ENCODE peak calls at places on chromosomes 16 and 17, in eight cellular contexts. A is GM12864, E is fibroblast of the aortic adventitia, H is OCI-LY7, D is mucosa of descending colon, G is colonic mucosa, O is fibroblast of mammary gland, M is lower leg skin. C is an unnamed sample.

GRCh38 chr17:13721705-13722104 is 120.0 kb upstream of the HS3ST3A1 start:
- DNase-seq in A (no peak), E (no peak), H (no peak), D (no peak), G (no peak), O (no peak), M (no peak), C (no peak)

GRCh38 chr17:28193241-28193640 is 125.8 kb upstream of the TMEM97 start:
- DNase-seq in A (no peak), E (no peak), H (no peak), D (no peak), G (peak), O (no peak), M (peak), C (no peak)

GRCh38 chr17:48012151-48012520 is 25.5 kb downstream of the COPZ2 start:
- DNase-seq in A (no peak), E (no peak), H (peak), D (peak), G (no peak), O (no peak), M (no peak), C (no peak)

GRCh38 chr16:11734653-11735043 is 8.0 kb downstream of the TXNDC11 start:
- DNase-seq in A (no peak), E (no peak), H (no peak), D (no peak), G (no peak), O (no peak), M (peak), C (no peak)

GRCh38 chr16:50183316-50183715 is 30.2 kb downstream of the TENT4B start:
- DNase-seq in A (no peak), E (peak), H (no peak), D (no peak), G (no peak), O (peak), M (no peak), C (no peak)

GRCh38 chr16:27639588-27640276 is 89.8 kb downstream of the KATNIP start:
- DNase-seq in A (peak), E (peak), H (peak), D (no peak), G (peak), O (peak), M (no peak), C (peak)

GRCh38 chr16:11072420-11073153 is 128.2 kb downstream of the CLEC16A start:
- DNase-seq in A (no peak), E (no peak), H (no peak), D (no peak), G (no peak), O (peak), M (no peak), C (no peak)

GRCh38 chr17:80146121-80147034 is 550 bp downstream of the EIF4A3 start:
- DNase-seq in A (no peak), E (peak), H (peak), D (peak), G (peak), O (no peak), M (peak), C (no peak)

GRCh38 chr17:48558057-48558456 is 13.1 kb upstream of the HOXB2 start:
- DNase-seq in A (no peak), E (no peak), H (no peak), D (no peak), G (no peak), O (no peak), M (no peak), C (no peak)

GRCh38 chr17:39742856-39743436 is 5.2 kb downstream of the GRB7 start:
- DNase-seq in A (no peak), E (no peak), H (no peak), D (no peak), G (no peak), O (no peak), M (no peak), C (no peak)

GRCh38 chr16:86951831-86952598 is 365.2 kb downstream of the C16orf95 start:
- DNase-seq in A (no peak), E (peak), H (no peak), D (no peak), G (no peak), O (peak), M (no peak), C (peak)

GRCh38 chr16:87602005-87602790 is at the start of gene JPH3:
- DNase-seq in A (no peak), E (no peak), H (no peak), D (no peak), G (no peak), O (no peak), M (no peak), C (peak)

GRCh38 chr17:27651411-27652345 is 20.7 kb downstream of the LGALS9 start:
- DNase-seq in A (no peak), E (peak), H (peak), D (no peak), G (peak), O (peak), M (peak), C (peak)

GRCh38 chr17:67229109-67229991 is 15.6 kb downstream of the HELZ start:
- DNase-seq in A (no peak), E (no peak), H (no peak), D (no peak), G (no peak), O (no peak), M (no peak), C (no peak)

GRCh38 chr17:44331249-44331760 is 6.7 kb upstream of the SLC25A39 start:
- DNase-seq in A (no peak), E (peak), H (peak), D (no peak), G (peak), O (peak), M (peak), C (no peak)

GRCh38 chr17:46727572-46728348 is 90.7 kb downstream of the WNT3 start:
- DNase-seq in A (no peak), E (peak), H (no peak), D (no peak), G (no peak), O (peak), M (no peak), C (peak)

GRCh38 chr17:51487947-51488346 is 227.6 kb downstream of the UTP18 start:
- DNase-seq in A (no peak), E (no peak), H (peak), D (no peak), G (no peak), O (no peak), M (no peak), C (no peak)

GRCh38 chr17:2982854-2983636 is 80.4 kb downstream of the OR1D5 start:
- DNase-seq in A (no peak), E (peak), H (no peak), D (peak), G (peak), O (peak), M (peak), C (peak)

GRCh38 chr17:2980904-2981246 is 82.5 kb downstream of the OR1D5 start:
- DNase-seq in A (no peak), E (no peak), H (no peak), D (no peak), G (no peak), O (no peak), M (peak), C (no peak)

GRCh38 chr17:2977157-2977556 is 86.2 kb downstream of the OR1D5 start:
- DNase-seq in A (no peak), E (no peak), H (no peak), D (no peak), G (no peak), O (peak), M (peak), C (peak)

GRCh38 chr17:2980211-2980903 is 83.0 kb downstream of the OR1D5 start:
- DNase-seq in A (no peak), E (no peak), H (no peak), D (no peak), G (no peak), O (no peak), M (no peak), C (no peak)

DNA sequence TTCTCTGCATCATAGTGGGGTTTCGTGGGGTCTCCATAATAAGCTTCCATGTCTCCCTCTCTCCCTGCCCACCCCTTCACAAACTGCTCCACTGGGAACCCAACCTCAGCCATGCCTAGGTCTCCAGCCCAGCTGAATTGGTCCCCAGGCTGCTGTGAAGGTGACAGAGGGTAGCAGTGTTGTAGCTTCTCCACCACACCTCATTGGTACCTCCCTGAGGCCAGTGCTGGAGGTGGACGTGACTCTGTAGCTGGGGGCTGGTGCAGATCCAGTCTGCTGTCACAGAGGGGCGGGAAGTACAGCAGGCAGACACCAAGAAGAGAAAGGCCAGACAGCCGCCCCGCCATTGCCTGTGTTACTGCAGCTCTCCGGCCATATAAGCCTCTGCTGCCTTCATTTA is 82.1 kb downstream of the OR1D5 start:
- DNase-seq in A (no peak), E (no peak), H (no peak), D (no peak), G (no peak), O (no peak), M (peak), C (no peak)
- H3K4me3 ChIP-seq in A (no peak), E (no peak), H (no peak), D (no peak), G (no peak), O (no peak), M (no peak), C (no peak)

GRCh38 chr16:58665200-58665599 is 19.4 kb downstream of the SLC38A7 start:
- DNase-seq in A (no peak), E (no peak), H (no peak), D (no peak), G (no peak), O (no peak), M (no peak), C (no peak)

GRCh38 chr16:58670177-58670576 is 14.4 kb downstream of the SLC38A7 start:
- DNase-seq in A (no peak), E (no peak), H (no peak), D (peak), G (no peak), O (no peak), M (no peak), C (no peak)

DNA sequence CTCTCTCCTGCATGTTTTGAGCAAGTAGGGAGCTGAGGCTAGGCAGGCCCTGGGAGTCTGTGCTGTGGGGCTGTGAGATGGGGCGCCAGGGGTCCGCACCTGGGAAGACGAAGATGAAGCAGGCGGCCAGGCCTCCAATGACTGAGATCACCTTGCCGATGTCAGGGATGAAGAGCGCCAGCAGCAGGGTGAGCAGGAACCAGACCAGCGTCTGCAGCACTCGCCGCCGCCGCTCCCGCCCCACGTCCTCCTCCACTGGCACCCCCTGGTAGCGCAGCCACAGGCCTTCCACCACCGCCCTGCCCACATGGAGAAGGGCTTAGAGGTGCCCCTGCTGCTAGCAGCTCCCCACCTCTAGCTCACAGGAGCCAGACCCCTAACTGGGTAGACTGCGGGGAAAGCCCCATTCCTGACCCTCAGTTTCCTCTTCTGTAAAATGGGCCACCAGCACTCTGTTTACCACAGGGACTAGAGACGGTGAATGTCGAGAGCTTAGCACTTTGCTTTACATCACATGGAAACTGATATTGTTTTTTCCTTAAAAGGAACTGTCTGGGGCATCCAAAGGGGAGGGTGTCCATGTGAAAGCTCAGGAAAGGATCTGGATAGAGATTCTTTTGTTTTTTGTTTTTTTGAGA is 13.5 kb downstream of the SLC38A7 start:
- DNase-seq in A (no peak), E (no peak), H (no peak), D (peak), G (no peak), O (no peak), M (no peak), C (no peak)
- H3K4me3 ChIP-seq in A (no peak), E (no peak), H (no peak), D (no peak), G (no peak), O (no peak), M (no peak), C (no peak)

GRCh38 chr17:81489986-81490598 is 22.5 kb downstream of the ACTG1 start:
- DNase-seq in A (no peak), E (no peak), H (no peak), D (no peak), G (no peak), O (no peak), M (no peak), C (no peak)

GRCh38 chr17:81489012-81489968 is 23.3 kb downstream of the ACTG1 start:
- DNase-seq in A (no peak), E (no peak), H (no peak), D (no peak), G (no peak), O (no peak), M (no peak), C (no peak)

GRCh38 chr17:81487089-81487486 is 25.5 kb downstream of the ACTG1 start:
- DNase-seq in A (no peak), E (no peak), H (no peak), D (no peak), G (no peak), O (no peak), M (no peak), C (no peak)

GRCh38 chr17:81487487-81488275 is 24.9 kb downstream of the ACTG1 start:
- DNase-seq in A (no peak), E (peak), H (peak), D (peak), G (peak), O (peak), M (peak), C (peak)

GRCh38 chr17:81488276-81488860 is 24.2 kb downstream of the ACTG1 start:
- DNase-seq in A (no peak), E (no peak), H (peak), D (peak), G (no peak), O (no peak), M (no peak), C (peak)
- H3K4me3 ChIP-seq in A (peak), E (peak), H (peak), D (peak), G (peak), O (peak), M (peak), C (peak)

DNA sequence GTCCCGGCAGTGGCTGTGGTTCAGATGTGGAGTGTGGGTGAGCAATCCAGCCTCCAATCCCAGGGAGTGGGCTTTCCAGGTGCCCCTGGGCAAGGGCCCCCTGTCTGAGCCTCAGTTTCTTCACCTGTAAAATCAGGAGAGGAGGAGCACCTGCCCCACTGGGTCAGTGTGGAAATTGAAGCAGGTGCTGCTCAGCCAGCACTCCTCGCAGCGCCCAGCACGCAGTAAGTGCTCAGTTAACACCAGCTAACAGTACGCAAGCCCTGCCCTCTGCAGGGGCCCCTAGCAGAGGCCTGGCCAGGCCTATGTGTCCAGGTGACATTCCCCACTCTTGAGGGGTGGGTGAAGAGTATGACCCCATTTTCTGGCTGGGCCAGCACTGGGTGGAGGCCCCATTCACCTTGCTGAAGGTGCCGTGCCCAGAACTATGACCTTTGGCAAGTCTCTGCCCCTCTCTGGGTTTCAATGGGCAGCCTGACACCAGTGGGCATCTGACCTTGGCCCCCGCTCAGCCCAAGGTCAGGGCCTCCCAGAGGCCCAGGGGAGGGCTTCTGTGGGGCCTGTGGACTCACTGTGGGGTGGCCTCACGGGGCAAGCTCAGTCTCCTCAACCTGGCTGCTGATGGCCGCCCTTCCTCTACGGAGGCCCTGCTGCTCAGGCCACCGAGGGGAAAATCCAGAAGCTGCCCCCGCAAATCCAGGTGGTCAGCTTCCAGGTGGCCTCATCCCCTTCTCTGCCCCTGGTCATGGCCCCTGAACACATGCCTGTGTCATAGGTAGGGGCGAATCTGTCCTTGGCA is 2.5 kb downstream of the MTSS2 start:
- DNase-seq in A (no peak), E (no peak), H (no peak), D (peak), G (no peak), O (no peak), M (no peak), C (no peak)
- H3K4me3 ChIP-seq in A (no peak), E (no peak), H (no peak), D (no peak), G (no peak), O (peak), M (no peak), C (peak)

DNA sequence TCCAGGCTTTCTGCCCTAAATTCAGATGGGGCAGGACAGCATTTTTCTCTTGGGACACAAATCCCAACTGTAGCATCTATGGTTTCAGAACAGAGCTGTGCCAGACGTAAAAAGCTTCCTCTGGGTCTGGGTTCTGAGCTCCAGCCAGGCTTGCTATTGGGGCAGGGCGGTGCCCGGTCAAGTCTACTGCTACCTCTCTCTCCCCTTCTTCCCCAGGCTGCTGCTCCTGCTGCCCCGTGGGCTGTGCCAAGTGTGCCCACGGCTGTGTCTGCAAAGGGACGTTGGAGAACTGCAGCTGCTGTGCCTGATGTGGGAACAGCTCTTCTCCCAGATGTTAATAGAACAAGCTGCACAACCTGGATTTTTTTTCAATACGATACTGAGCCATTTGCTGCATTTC is 1.1 kb downstream of the MT1M start:
- DNase-seq in A (no peak), E (no peak), H (no peak), D (no peak), G (no peak), O (no peak), M (no peak), C (no peak)
- H3K4me3 ChIP-seq in A (no peak), E (no peak), H (no peak), D (no peak), G (no peak), O (no peak), M (no peak), C (peak)

GRCh38 chr17:8674344-8675305 is 44.1 kb upstream of the MYH10 start:
- DNase-seq in A (no peak), E (peak), H (no peak), D (peak), G (peak), O (no peak), M (peak), C (no peak)

GRCh38 chr17:8672326-8672725 is 41.8 kb upstream of the MYH10 start:
- DNase-seq in A (no peak), E (no peak), H (no peak), D (no peak), G (no peak), O (no peak), M (peak), C (no peak)

GRCh38 chr17:8668181-8668740 is 37.7 kb upstream of the MYH10 start:
- DNase-seq in A (no peak), E (no peak), H (no peak), D (no peak), G (no peak), O (no peak), M (no peak), C (no peak)

GRCh38 chr17:8673621-8674020 is 43.1 kb upstream of the MYH10 start:
- DNase-seq in A (no peak), E (peak), H (peak), D (no peak), G (no peak), O (peak), M (peak), C (no peak)

GRCh38 chr17:8670486-8670885 is 40.0 kb upstream of the MYH10 start:
- DNase-seq in A (no peak), E (peak), H (no peak), D (no peak), G (no peak), O (no peak), M (no peak), C (no peak)
- H3K4me3 ChIP-seq in A (no peak), E (no peak), H (no peak), D (no peak), G (no peak), O (no peak), M (no peak), C (no peak)

DNA sequence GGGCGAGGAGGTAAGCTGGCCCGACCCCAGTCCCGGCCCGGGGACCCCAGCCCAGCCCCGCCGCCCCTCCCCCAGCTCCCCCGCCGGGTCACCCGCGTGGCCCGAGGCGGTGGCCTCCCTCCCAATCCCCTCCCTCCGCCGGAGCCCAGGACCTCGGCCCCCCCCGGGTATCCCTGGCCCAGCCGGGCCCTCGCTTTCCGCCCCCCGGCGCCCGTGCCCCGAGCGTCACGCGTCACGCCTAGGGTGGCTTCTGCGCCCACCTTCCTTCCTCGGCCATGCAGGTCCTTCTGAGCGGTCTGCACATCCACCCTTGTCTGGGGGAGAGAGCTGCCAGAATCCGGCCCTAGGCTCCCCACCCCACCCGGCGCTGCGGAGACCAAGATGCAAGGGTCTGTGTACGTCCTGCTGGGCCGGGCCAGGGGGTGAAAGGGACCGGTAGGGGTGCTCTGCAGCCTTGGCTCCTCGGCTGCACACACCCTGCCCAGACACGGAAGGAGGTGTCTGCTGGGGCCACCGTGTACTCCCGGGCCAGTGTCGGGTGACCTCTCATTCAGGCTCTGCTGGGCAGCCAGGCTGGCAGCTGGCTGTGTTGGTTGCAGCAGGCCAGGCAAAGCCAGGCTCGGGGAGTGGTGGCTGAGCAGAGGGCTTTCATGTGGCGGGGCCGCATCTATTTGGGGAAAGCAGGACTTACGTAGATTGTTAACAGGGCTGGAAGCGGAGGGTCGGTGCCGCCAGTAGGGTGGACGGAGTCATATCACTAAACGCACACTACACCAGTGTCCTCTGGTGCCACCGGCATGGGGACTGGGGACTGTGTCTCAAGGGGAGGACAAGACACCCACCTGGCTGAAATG is 754 bp downstream of the RAB11FIP4 start:
- DNase-seq in A (no peak), E (no peak), H (no peak), D (no peak), G (no peak), O (no peak), M (peak), C (no peak)
- H3K4me3 ChIP-seq in A (no peak), E (peak), H (no peak), D (no peak), G (peak), O (no peak), M (peak), C (peak)